ENCODE peak calls at places on chromosomes 3 and 15, in seven cellular contexts. F is uterus, R is kidney, J is aorta, P is ovary, T is Caco-2, N is upper lobe of right lung. X is an unnamed sample.

GRCh38 chr3:193938613-193939012 is 197.3 kb upstream of the HES1 start:
- DNase-seq in T (peak), R (no peak), P (no peak), F (no peak), J (no peak), N (no peak), X (no peak)

GRCh38 chr3:114442251-114442650 is 148.4 kb downstream of the TIGIT start:
- DNase-seq in T (no peak), R (no peak), J (no peak), F (no peak), P (no peak), N (no peak), X (no peak)

GRCh38 chr15:64991536-64992135 is 1.9 kb upstream of the SPG21 start:
- DNase-seq in J (no peak), F (no peak), P (no peak), T (no peak), R (no peak), N (no peak), X (no peak)

GRCh38 chr3:188261011-188261410 is 107.1 kb downstream of the LPP start:
- DNase-seq in J (no peak), F (no peak), R (no peak), P (no peak), N (no peak), T (no peak), X (no peak)

GRCh38 chr3:45599424-45599886 is 4.9 kb downstream of the LIMD1 start:
- DNase-seq in J (no peak), P (no peak), R (no peak), N (no peak), F (no peak), T (no peak), X (no peak)

GRCh38 chr3:69647081-69647480 is 92.2 kb upstream of the MITF start:
- DNase-seq in F (no peak), T (no peak), R (no peak), P (no peak), N (no peak), J (no peak), X (no peak)

GRCh38 chr15:65004993-65005392 is 15.3 kb upstream of the SPG21 start:
- DNase-seq in T (no peak), R (no peak), N (no peak), F (no peak), P (no peak), J (no peak), X (no peak)

GRCh38 chr3:54897028-54897711 is 30.7 kb downstream of the LRTM1 start:
- DNase-seq in T (no peak), J (no peak), R (no peak), N (no peak), P (no peak), F (no peak), X (peak)

DNA sequence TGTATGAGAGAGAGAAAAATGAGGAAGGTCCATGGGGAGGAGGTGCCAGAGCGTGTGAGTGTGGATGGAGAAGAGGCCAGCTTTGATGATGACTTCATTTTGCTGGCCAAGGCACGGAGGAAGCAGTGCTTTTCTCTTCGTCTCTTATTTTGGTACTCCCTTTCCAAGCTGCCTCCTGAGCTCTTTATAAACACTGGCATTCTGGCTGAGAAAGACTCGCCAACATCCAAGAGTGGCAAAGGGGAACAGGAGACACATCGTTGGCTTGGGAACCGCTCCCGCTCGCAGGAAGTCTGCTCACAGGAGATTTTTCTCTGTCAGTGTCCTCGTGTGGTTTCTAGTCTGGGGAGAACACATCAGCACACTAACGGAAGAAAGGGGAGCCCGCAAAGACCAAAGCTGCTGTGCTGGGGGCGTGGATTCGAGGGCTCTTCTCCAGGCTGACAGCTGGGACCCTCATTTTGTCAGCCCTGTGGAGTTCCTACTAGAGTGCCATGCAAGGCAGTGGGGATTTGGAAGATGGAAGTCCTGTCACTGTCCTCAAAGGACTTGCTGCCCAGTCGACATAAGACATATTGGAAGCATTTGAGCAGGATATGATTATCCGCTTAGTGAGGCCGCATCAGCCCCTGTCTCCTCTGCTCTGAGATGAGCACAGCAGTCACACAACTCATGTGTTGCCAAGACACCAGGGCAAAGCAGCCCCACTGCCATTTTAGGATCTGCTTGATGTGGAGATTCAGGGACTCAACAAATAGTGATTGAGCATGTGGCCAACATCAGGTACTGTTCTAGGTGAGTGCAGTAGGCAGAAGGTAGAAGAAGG is 8.0 kb upstream of the SEMA4B start:
- DNase-seq in R (peak), P (no peak), T (no peak), F (no peak), N (no peak), J (peak), X (no peak)
- H3K4me3 ChIP-seq in R (no peak), P (no peak), T (no peak), F (no peak), N (no peak), J (no peak), X (no peak)

GRCh38 chr3:73716418-73716817 is 91.7 kb upstream of the PDZRN3 start:
- DNase-seq in T (no peak), F (no peak), N (no peak), R (no peak), P (no peak), J (no peak), X (no peak)
- H3K4me3 ChIP-seq in T (no peak), F (no peak), N (no peak), R (no peak), P (no peak), J (no peak), X (no peak)

DNA sequence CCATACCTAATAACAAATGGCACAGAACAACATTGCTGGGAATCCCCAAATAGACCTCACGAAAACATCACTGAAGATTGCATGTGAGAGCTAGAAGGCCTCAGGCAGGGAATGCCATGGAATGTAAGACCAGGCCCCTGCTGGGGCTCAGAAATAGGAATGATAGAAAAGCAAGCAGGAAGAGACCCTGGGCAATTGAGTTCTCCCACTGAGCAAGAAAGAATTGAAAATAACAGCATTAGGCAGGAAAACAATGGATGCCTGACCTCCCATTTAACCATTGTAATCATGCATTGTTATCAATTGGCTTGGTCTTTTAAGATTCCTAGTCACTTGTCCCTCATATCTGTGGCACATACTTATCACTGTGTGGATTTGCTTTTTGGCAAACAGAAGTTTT is 581.6 kb downstream of the FHIT start:
- DNase-seq in J (no peak), P (no peak), F (no peak), R (no peak), N (no peak), T (no peak), X (no peak)
- H3K4me3 ChIP-seq in J (no peak), P (no peak), F (no peak), R (no peak), N (no peak), T (no peak), X (no peak)

GRCh38 chr3:11636372-11636760 is 7.3 kb downstream of the VGLL4 start:
- DNase-seq in P (no peak), R (no peak), F (no peak), J (no peak), T (no peak), N (no peak), X (no peak)
- H3K4me3 ChIP-seq in P (no peak), R (no peak), F (no peak), J (no peak), T (no peak), N (no peak), X (peak)

GRCh38 chr3:58574682-58575081 is 2.5 kb downstream of the FAM107A start:
- DNase-seq in T (no peak), F (no peak), J (no peak), R (no peak), P (no peak), N (no peak), X (no peak)
- H3K4me3 ChIP-seq in T (no peak), F (no peak), J (no peak), R (no peak), P (no peak), N (peak), X (no peak)

X was measured in astrocyte of the cerebellum.